ENCODE peak calls at places on chromosome 22, in ten cellular contexts. A, N, J, Q, V, S, X, B, G and E are unnamed samples.

GRCh38 chr22:43088616-43088978 is 594 bp downstream of the TTLL1 start:
- DNase-seq in N (no peak), V (no peak), G (no peak), Q (no peak), J (no peak), A (no peak), X (no peak), S (no peak), B (no peak), E (no peak)

GRCh38 chr22:22380098-22381030 is 128.2 kb downstream of the ZNF280B start:
- DNase-seq in S (no peak), B (no peak), A (no peak), X (no peak), N (no peak), G (no peak), V (no peak), J (peak; percentile 61), Q (no peak), E (no peak)

GRCh38 chr22:43260818-43261217 is 73.9 kb upstream of the TTLL12 start:
- DNase-seq in B (no peak), A (no peak), G (no peak), V (no peak), S (no peak), N (no peak), J (no peak), X (no peak), Q (no peak), E (no peak)

GRCh38 chr22:28435960-28436359 is 243.7 kb downstream of the TTC28 start:
- DNase-seq in B (no peak), A (no peak), S (peak; percentile 84), V (no peak), N (no peak), J (no peak), G (no peak), Q (no peak), X (peak; percentile 39), E (no peak)

GRCh38 chr22:31935961-31936635 is 8.2 kb upstream of the YWHAH start:
- DNase-seq in Q (no peak), B (no peak), N (no peak), J (no peak), S (no peak), X (no peak), V (no peak), G (no peak), A (no peak), E (no peak)

GRCh38 chr22:43110444-43110926 is at the start of gene BIK:
- DNase-seq in G (peak; percentile 31), A (no peak), Q (peak; percentile 14), N (peak; percentile 32), X (no peak), J (peak; percentile 62), B (peak; percentile 61), V (peak; percentile 31), S (no peak), E (no peak)

GRCh38 chr22:46062971-46063631 is 86.1 kb upstream of the WNT7B start:
- DNase-seq in X (peak; percentile 5), A (peak; percentile 69), B (no peak), V (no peak), N (no peak), Q (peak; percentile 37), S (no peak), G (no peak), J (no peak), E (no peak)

GRCh38 chr22:23219787-23220484 is 39.6 kb downstream of the BCR start:
- DNase-seq in J (no peak), X (peak; percentile 81), N (peak; percentile 29), A (no peak), V (peak; percentile 19), G (no peak), S (peak; percentile 75), B (peak; percentile 81), Q (peak; percentile 51), E (no peak)

GRCh38 chr22:33129621-33130020 is 71.4 kb upstream of the SYN3 start:
- DNase-seq in S (no peak), X (no peak), G (no peak), A (no peak), N (no peak), J (no peak), Q (no peak), B (no peak), V (no peak), E (no peak)

GRCh38 chr22:33130473-33130872 is 72.3 kb upstream of the SYN3 start:
- DNase-seq in N (no peak), B (no peak), Q (no peak), V (no peak), G (no peak), X (no peak), J (no peak), S (no peak), A (no peak), E (no peak)

GRCh38 chr22:33124471-33124870 is 66.3 kb upstream of the SYN3 start:
- DNase-seq in G (no peak), V (no peak), N (no peak), B (no peak), J (no peak), Q (no peak), S (no peak), A (no peak), X (no peak), E (peak; percentile 60)

DNA sequence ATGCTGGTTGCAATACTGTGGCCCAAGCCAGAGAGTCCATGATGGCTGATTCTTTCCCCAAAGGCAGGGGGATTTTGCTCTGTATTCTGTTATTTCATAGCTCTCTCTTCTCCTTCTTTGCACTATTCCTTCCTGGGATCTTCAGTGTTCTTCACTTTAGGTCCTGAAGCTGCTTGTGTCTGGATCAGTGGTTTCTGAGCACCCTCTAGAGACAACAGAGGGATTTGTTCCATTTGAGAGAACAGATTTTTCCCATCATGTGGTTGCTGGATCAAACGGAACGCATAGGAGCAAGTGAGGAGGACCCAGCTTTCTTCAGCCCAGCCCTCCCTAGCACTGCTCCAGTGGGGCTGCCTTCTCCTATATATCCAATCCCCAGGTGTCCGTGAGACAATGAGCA is 68.7 kb upstream of the SYN3 start:
- DNase-seq in X (no peak), B (no peak), N (no peak), G (no peak), V (no peak), S (peak; percentile 48), Q (peak; percentile 18), A (no peak), J (no peak), E (peak; percentile 56)
- TF ChIP-seq CTCF in X (no peak), B (no peak), N (no peak), G (peak; percentile 33), V (no peak), S (peak; percentile 41), Q (no peak), A (no peak), J (peak; percentile 19), E (peak; percentile 81)

GRCh38 chr22:49048591-49048990 is 779.1 kb downstream of the BRD1 start:
- DNase-seq in G (no peak), A (no peak), S (no peak), J (no peak), X (no peak), Q (no peak), V (no peak), B (no peak), N (no peak), E (no peak)

GRCh38 chr22:49047461-49047860 is 780.2 kb downstream of the BRD1 start:
- DNase-seq in Q (no peak), B (no peak), J (no peak), S (no peak), N (no peak), V (no peak), X (peak; percentile 3), G (no peak), A (no peak), E (no peak)

GRCh38 chr22:49046000-49046545 is 781.6 kb downstream of the BRD1 start:
- DNase-seq in V (no peak), X (no peak), N (no peak), Q (no peak), G (no peak), S (no peak), B (no peak), A (no peak), J (no peak), E (no peak)

GRCh38 chr22:49045276-49045675 is 782.4 kb downstream of the BRD1 start:
- DNase-seq in B (no peak), Q (no peak), G (no peak), S (no peak), J (no peak), N (no peak), X (no peak), A (no peak), V (no peak), E (no peak)

DNA sequence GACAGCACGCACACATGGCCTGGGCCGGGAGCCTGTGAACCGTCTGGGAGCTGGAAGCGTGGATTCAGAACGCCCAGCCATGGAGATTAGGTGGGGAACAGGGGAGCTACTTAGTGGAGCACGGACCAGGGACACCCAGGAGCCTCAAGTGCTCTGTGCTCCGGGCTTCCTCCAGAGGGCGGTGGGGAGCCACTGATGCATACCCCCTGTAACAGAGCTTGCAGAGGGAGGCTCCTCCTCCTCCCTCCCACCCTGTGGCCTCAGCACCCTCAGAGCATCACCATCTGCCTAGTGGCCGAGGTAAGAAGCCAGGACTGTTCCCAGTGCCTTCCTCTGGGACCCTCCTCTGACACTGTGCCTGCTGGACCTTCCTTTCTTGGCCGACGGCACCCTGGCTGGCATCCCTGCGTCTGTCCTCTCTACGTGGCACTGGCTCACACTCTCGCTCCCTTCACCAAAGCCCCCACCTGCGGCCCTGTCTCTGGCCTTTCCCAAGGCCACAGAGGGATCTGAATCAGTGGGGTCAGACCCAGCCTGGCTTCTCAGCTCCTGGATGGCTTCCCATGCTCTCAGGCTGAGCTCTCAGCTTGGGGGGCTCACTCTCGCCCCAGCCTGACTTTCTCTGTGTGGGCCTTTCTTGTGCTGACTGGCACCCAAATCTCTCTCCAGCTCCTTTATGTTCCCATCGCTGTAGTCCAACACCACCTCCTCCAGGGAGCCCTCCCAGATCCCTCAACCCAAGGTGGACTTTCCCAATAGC is 780.9 kb downstream of the BRD1 start:
- DNase-seq in S (no peak), B (no peak), Q (no peak), J (peak; percentile 84), N (peak; percentile 4), A (no peak), G (peak; percentile 70), V (no peak), X (no peak), E (no peak)
- TF ChIP-seq CTCF in S (no peak), B (peak; percentile 17), Q (no peak), J (peak; percentile 76), N (no peak), A (no peak), G (peak; percentile 78), V (no peak), X (no peak), E (no peak)

GRCh38 chr22:25386538-25386884 is 167.1 kb downstream of the CRYBB2 start:
- DNase-seq in B (no peak), S (no peak), X (no peak), Q (no peak), V (no peak), J (no peak), A (no peak), G (no peak), N (no peak), E (no peak)

GRCh38 chr22:25383278-25383820 is 163.9 kb downstream of the CRYBB2 start:
- DNase-seq in J (peak; percentile 71), G (no peak), V (no peak), N (no peak), Q (no peak), X (no peak), S (no peak), A (no peak), B (no peak), E (no peak)

GRCh38 chr22:25380141-25380747 is 160.8 kb downstream of the CRYBB2 start:
- DNase-seq in X (no peak), Q (no peak), J (no peak), B (no peak), G (no peak), V (no peak), S (no peak), A (no peak), N (no peak), E (no peak)

GRCh38 chr22:25383892-25384291 is 164.5 kb downstream of the CRYBB2 start:
- DNase-seq in N (no peak), B (no peak), X (no peak), A (no peak), S (no peak), V (no peak), G (no peak), J (peak; percentile 37), Q (no peak), E (no peak)

GRCh38 chr22:25382762-25383161 is 163.3 kb downstream of the CRYBB2 start:
- DNase-seq in V (no peak), A (no peak), B (no peak), X (no peak), N (no peak), S (peak; percentile 7), Q (no peak), G (no peak), J (no peak), E (no peak)
- TF ChIP-seq CTCF in V (no peak), A (no peak), B (peak; percentile 53), X (peak; percentile 12), N (no peak), S (peak; percentile 31), Q (peak; percentile 5), G (no peak), J (no peak), E (peak; percentile 46)

GRCh38 chr22:41818596-41818995 is 14.3 kb upstream of the SREBF2 start:
- DNase-seq in G (no peak), X (no peak), B (no peak), S (no peak), A (no peak), N (no peak), Q (no peak), J (no peak), V (no peak), E (no peak)

GRCh38 chr22:41822289-41823057 is 10.4 kb upstream of the SREBF2 start:
- DNase-seq in A (no peak), N (no peak), J (no peak), B (no peak), Q (peak; percentile 85), V (no peak), X (peak; percentile 81), G (no peak), S (peak; percentile 87), E (peak; percentile 69)

GRCh38 chr22:41818011-41818410 is 14.9 kb upstream of the SREBF2 start:
- DNase-seq in S (no peak), Q (no peak), B (no peak), V (no peak), J (no peak), A (no peak), N (no peak), G (no peak), X (no peak), E (no peak)

GRCh38 chr22:41821449-41822030 is 11.4 kb upstream of the SREBF2 start:
- DNase-seq in V (no peak), X (no peak), N (no peak), B (no peak), J (no peak), A (no peak), G (no peak), S (no peak), Q (no peak), E (no peak)

GRCh38 chr22:41820447-41820846 is 12.5 kb upstream of the SREBF2 start:
- DNase-seq in S (no peak), Q (no peak), A (no peak), X (no peak), G (no peak), V (no peak), J (no peak), B (no peak), N (no peak), E (no peak)
- TF ChIP-seq CTCF in S (no peak), Q (no peak), A (no peak), X (no peak), G (no peak), V (no peak), J (no peak), B (no peak), N (no peak), E (no peak)